ENCODE peak calls at places on chromosomes 1 and 21, in nine cellular contexts. R is GM10248; I is psoas muscle; T is OCI-LY7; J is M059J; U is naive thymus-derived CD4-positive, alpha-beta T cell; B is fibroblast of mammary gland; S is left lung; A is NAMALWA. M is an unnamed sample.

GRCh38 chr1:238252033-238252802 is 361.5 kb upstream of the ZP4 start:
- DNase-seq in R (peak; percentile 23), I (peak; percentile 51), T (peak; percentile 19), J (peak; percentile 42), U (no peak), B (peak; percentile 43), S (no peak), A (peak; percentile 60), M (peak; percentile 77)

GRCh38 chr1:111505641-111506119 is 2.2 kb upstream of the ADORA3 start:
- DNase-seq in R (peak; percentile 67), I (no peak), T (peak; percentile 88), J (no peak), U (no peak), B (no peak), S (peak; percentile 69), A (peak; percentile 81), M (peak; percentile 21)

GRCh38 chr1:182806015-182806678 is 16.6 kb downstream of the NPL start:
- DNase-seq in R (no peak), I (no peak), T (peak; percentile 35), J (no peak), U (no peak), B (no peak), S (no peak), A (no peak), M (no peak)

GRCh38 chr21:25461730-25462129 is 145.6 kb downstream of the MRPL39 start:
- DNase-seq in R (no peak), I (no peak), T (no peak), J (no peak), U (no peak), B (no peak), S (no peak), A (no peak), M (no peak)

GRCh38 chr1:30144831-30145230 is 578.6 kb downstream of the MATN1 start:
- DNase-seq in R (no peak), I (no peak), T (no peak), J (no peak), U (no peak), B (no peak), S (no peak), A (no peak), M (no peak)

GRCh38 chr21:15718709-15719108 is 11.1 kb upstream of the USP25 start:
- DNase-seq in R (no peak), I (no peak), T (no peak), J (no peak), U (no peak), B (no peak), S (no peak), A (no peak), M (no peak)

GRCh38 chr1:230212405-230212936 is 145.4 kb downstream of the GALNT2 start:
- DNase-seq in R (peak; percentile 29), I (no peak), T (peak; percentile 68), J (no peak), U (no peak), B (no peak), S (no peak), A (peak; percentile 71), M (peak; percentile 51)

GRCh38 chr1:93681549-93682412 is at the start of gene BCAR3:
- DNase-seq in R (peak; percentile 78), I (peak; percentile 85), T (peak; percentile 85), J (peak; percentile 84), U (no peak), B (peak; percentile 62), S (peak; percentile 91), A (peak; percentile 53), M (no peak)

GRCh38 chr1:242178924-242179708 is 180.2 kb upstream of the MAP1LC3C start:
- DNase-seq in R (no peak), I (no peak), T (no peak), J (no peak), U (no peak), B (no peak), S (no peak), A (no peak), M (no peak)

GRCh38 chr1:94522304-94522703 is 19.3 kb downstream of the F3 start:
- DNase-seq in R (peak; percentile 5), I (no peak), T (peak; percentile 13), J (peak; percentile 72), U (no peak), B (peak; percentile 78), S (no peak), A (peak; percentile 7), M (no peak)

GRCh38 chr1:102628008-102628736 is 480.1 kb downstream of the COL11A1 start:
- DNase-seq in R (no peak), I (no peak), T (no peak), J (peak; percentile 2), U (no peak), B (no peak), S (no peak), A (no peak), M (no peak)

M was measured in MM.1S.